ENCODE peak calls at places on chromosomes 3 and 15, in nine cellular contexts. One of them, this sample, is unnamed.

GRCh38 chr3:129549006-129549800 is 6.2 kb downstream of the H1-8 start:
- DNase-seq in kidney: no peak
- DNase-seq in hepatocyte: no peak
- DNase-seq in GM20000: no peak
- DNase-seq in astrocyte of the spinal cord: peak
- DNase-seq in AG09309: peak
- DNase-seq in lung: no peak
- DNase-seq in MCF 10A: peak
- DNase-seq in kidney epithelial cell: no peak
- DNase-seq in this sample: peak

GRCh38 chr3:129854460-129854859 is 39.1 kb downstream of the TMCC1 start:
- DNase-seq in kidney: no peak
- DNase-seq in hepatocyte: no peak
- DNase-seq in GM20000: no peak
- DNase-seq in astrocyte of the spinal cord: no peak
- DNase-seq in AG09309: no peak
- DNase-seq in lung: no peak
- DNase-seq in MCF 10A: no peak
- DNase-seq in kidney epithelial cell: no peak
- DNase-seq in this sample: no peak

GRCh38 chr3:120749843-120750242 is 7.3 kb downstream of the GTF2E1 start:
- DNase-seq in kidney: no peak
- DNase-seq in hepatocyte: no peak
- DNase-seq in GM20000: no peak
- DNase-seq in astrocyte of the spinal cord: no peak
- DNase-seq in AG09309: no peak
- DNase-seq in lung: no peak
- DNase-seq in MCF 10A: peak
- DNase-seq in kidney epithelial cell: no peak
- DNase-seq in this sample: no peak

GRCh38 chr3:171230857-171231256 is 204.3 kb upstream of the SLC2A2 start:
- DNase-seq in kidney: no peak
- DNase-seq in hepatocyte: no peak
- DNase-seq in GM20000: no peak
- DNase-seq in astrocyte of the spinal cord: no peak
- DNase-seq in AG09309: no peak
- DNase-seq in lung: no peak
- DNase-seq in MCF 10A: peak
- DNase-seq in kidney epithelial cell: no peak
- DNase-seq in this sample: peak

GRCh38 chr3:156532730-156533129 is 22.2 kb downstream of the SSR3 start:
- DNase-seq in kidney: no peak
- DNase-seq in hepatocyte: no peak
- DNase-seq in GM20000: no peak
- DNase-seq in astrocyte of the spinal cord: peak
- DNase-seq in AG09309: no peak
- DNase-seq in lung: no peak
- DNase-seq in MCF 10A: no peak
- DNase-seq in kidney epithelial cell: no peak
- DNase-seq in this sample: no peak

GRCh38 chr3:14845180-14845579 is 26.4 kb downstream of the FGD5 start:
- DNase-seq in kidney: no peak
- DNase-seq in hepatocyte: no peak
- DNase-seq in GM20000: no peak
- DNase-seq in astrocyte of the spinal cord: no peak
- DNase-seq in AG09309: no peak
- DNase-seq in lung: no peak
- DNase-seq in MCF 10A: no peak
- DNase-seq in kidney epithelial cell: no peak
- DNase-seq in this sample: no peak

GRCh38 chr3:10445561-10445960 is 59.8 kb downstream of the ATP2B2 start:
- DNase-seq in kidney: no peak
- DNase-seq in hepatocyte: no peak
- DNase-seq in GM20000: no peak
- DNase-seq in astrocyte of the spinal cord: no peak
- DNase-seq in AG09309: no peak
- DNase-seq in lung: no peak
- DNase-seq in MCF 10A: no peak
- DNase-seq in kidney epithelial cell: no peak
- DNase-seq in this sample: no peak

GRCh38 chr3:182909318-182910040 is 70.9 kb downstream of the DCUN1D1 start:
- DNase-seq in kidney: no peak
- DNase-seq in hepatocyte: peak
- DNase-seq in GM20000: peak
- DNase-seq in astrocyte of the spinal cord: peak
- DNase-seq in AG09309: no peak
- DNase-seq in lung: no peak
- DNase-seq in MCF 10A: no peak
- DNase-seq in kidney epithelial cell: peak
- DNase-seq in this sample: no peak

GRCh38 chr3:176032043-176032442 is 1165.2 kb downstream of the TBL1XR1 start:
- DNase-seq in kidney: no peak
- DNase-seq in hepatocyte: peak
- DNase-seq in GM20000: no peak
- DNase-seq in astrocyte of the spinal cord: no peak
- DNase-seq in AG09309: no peak
- DNase-seq in lung: no peak
- DNase-seq in MCF 10A: no peak
- DNase-seq in kidney epithelial cell: no peak
- DNase-seq in this sample: no peak

GRCh38 chr3:149532463-149533180 is 58.1 kb downstream of the TM4SF4 start:
- DNase-seq in kidney: no peak
- DNase-seq in hepatocyte: no peak
- DNase-seq in GM20000: peak
- DNase-seq in astrocyte of the spinal cord: no peak
- DNase-seq in AG09309: no peak
- DNase-seq in lung: no peak
- DNase-seq in MCF 10A: no peak
- DNase-seq in kidney epithelial cell: no peak
- DNase-seq in this sample: no peak

GRCh38 chr15:73375012-73375411 is 6.3 kb upstream of the HCN4 start:
- DNase-seq in kidney: no peak
- DNase-seq in hepatocyte: no peak
- DNase-seq in GM20000: no peak
- DNase-seq in astrocyte of the spinal cord: no peak
- DNase-seq in AG09309: no peak
- DNase-seq in lung: no peak
- DNase-seq in MCF 10A: no peak
- DNase-seq in kidney epithelial cell: no peak
- DNase-seq in this sample: no peak

GRCh38 chr15:72340366-72340765 is 20.4 kb upstream of the CELF6 start:
- DNase-seq in kidney: no peak
- DNase-seq in hepatocyte: no peak
- DNase-seq in GM20000: no peak
- DNase-seq in astrocyte of the spinal cord: no peak
- DNase-seq in AG09309: no peak
- DNase-seq in lung: no peak
- DNase-seq in MCF 10A: no peak
- DNase-seq in kidney epithelial cell: no peak
- DNase-seq in this sample: no peak

GRCh38 chr3:14234197-14235002 is 55.8 kb downstream of the LSM3 start:
- DNase-seq in kidney: peak
- DNase-seq in hepatocyte: peak
- DNase-seq in GM20000: no peak
- DNase-seq in astrocyte of the spinal cord: no peak
- DNase-seq in AG09309: no peak
- DNase-seq in lung: peak
- DNase-seq in MCF 10A: peak
- DNase-seq in kidney epithelial cell: no peak
- DNase-seq in this sample: no peak

GRCh38 chr15:27427386-27427785 is 456.4 kb downstream of the GABRG3 start:
- DNase-seq in kidney: no peak
- DNase-seq in hepatocyte: no peak
- DNase-seq in GM20000: no peak
- DNase-seq in astrocyte of the spinal cord: no peak
- DNase-seq in AG09309: no peak
- DNase-seq in lung: no peak
- DNase-seq in MCF 10A: no peak
- DNase-seq in kidney epithelial cell: no peak
- DNase-seq in this sample: no peak

GRCh38 chr3:118548434-118548833 is 486.2 kb downstream of the IGSF11 start:
- DNase-seq in kidney: no peak
- DNase-seq in hepatocyte: no peak
- DNase-seq in GM20000: no peak
- DNase-seq in astrocyte of the spinal cord: no peak
- DNase-seq in AG09309: no peak
- DNase-seq in lung: no peak
- DNase-seq in MCF 10A: peak
- DNase-seq in kidney epithelial cell: no peak
- DNase-seq in this sample: no peak

GRCh38 chr3:53045107-53045783 is 628 bp downstream of the SFMBT1 start:
- DNase-seq in kidney: peak
- DNase-seq in hepatocyte: peak
- DNase-seq in GM20000: peak
- DNase-seq in astrocyte of the spinal cord: peak
- DNase-seq in AG09309: no peak
- DNase-seq in lung: peak
- DNase-seq in MCF 10A: peak
- DNase-seq in kidney epithelial cell: no peak
- DNase-seq in this sample: no peak

GRCh38 chr15:94258246-94258645 is 26.9 kb downstream of the MCTP2 start:
- DNase-seq in kidney: no peak
- DNase-seq in hepatocyte: no peak
- DNase-seq in GM20000: no peak
- DNase-seq in astrocyte of the spinal cord: no peak
- DNase-seq in AG09309: no peak
- DNase-seq in lung: no peak
- DNase-seq in MCF 10A: no peak
- DNase-seq in kidney epithelial cell: no peak
- DNase-seq in this sample: no peak

GRCh38 chr3:194142156-194142910 is 6.4 kb downstream of the HES1 start:
- DNase-seq in kidney: no peak
- DNase-seq in hepatocyte: peak
- DNase-seq in GM20000: no peak
- DNase-seq in astrocyte of the spinal cord: no peak
- DNase-seq in AG09309: no peak
- DNase-seq in lung: no peak
- DNase-seq in MCF 10A: peak
- DNase-seq in kidney epithelial cell: no peak
- DNase-seq in this sample: no peak

DNA sequence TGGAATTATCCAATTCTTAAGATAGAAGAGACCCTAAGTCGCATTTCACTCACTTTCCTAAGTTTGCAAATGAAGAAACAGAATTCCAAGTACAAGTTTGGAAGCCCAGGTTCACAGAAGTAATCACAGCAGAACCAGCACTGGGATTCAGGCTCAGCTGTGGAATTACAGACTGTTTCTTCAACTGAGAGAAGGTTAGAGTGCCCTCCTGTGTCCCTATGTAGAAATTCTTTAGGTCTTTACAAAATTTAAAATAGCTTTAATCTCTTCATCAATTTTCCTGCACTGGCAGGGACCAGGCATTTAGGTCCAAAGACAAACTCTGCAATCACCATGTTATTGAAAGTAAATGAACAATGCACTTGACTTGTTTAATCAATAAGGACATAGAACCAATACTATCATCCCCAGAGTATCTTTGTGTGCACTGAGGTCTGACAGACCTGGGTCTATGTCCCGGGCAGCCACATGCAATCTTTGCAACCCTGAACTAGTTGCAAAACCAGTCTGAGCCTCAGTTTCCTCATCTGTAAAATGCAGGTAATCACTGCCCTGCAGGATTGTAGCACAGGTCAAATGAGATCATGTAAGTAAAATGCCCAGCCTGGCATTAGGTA is 96.3 kb upstream of the ZBED2 start:
- DNase-seq in kidney: no peak
- DNase-seq in hepatocyte: peak
- DNase-seq in GM20000: no peak
- DNase-seq in astrocyte of the spinal cord: peak
- DNase-seq in AG09309: no peak
- DNase-seq in lung: no peak
- DNase-seq in MCF 10A: peak
- DNase-seq in kidney epithelial cell: no peak
- DNase-seq in this sample: no peak
- TF ChIP-seq CTCF in kidney: peak
- TF ChIP-seq CTCF in hepatocyte: peak
- TF ChIP-seq CTCF in GM20000: peak
- TF ChIP-seq CTCF in astrocyte of the spinal cord: peak
- TF ChIP-seq CTCF in AG09309: peak
- TF ChIP-seq CTCF in lung: peak
- TF ChIP-seq CTCF in MCF 10A: peak
- TF ChIP-seq CTCF in kidney epithelial cell: peak
- TF ChIP-seq CTCF in this sample: peak

GRCh38 chr15:53716909-53717878 is 42.3 kb downstream of the WDR72 start:
- DNase-seq in kidney: no peak
- DNase-seq in hepatocyte: peak
- DNase-seq in GM20000: no peak
- DNase-seq in astrocyte of the spinal cord: peak
- DNase-seq in AG09309: no peak
- DNase-seq in lung: no peak
- DNase-seq in MCF 10A: peak
- DNase-seq in kidney epithelial cell: no peak
- DNase-seq in this sample: no peak
- TF ChIP-seq CTCF in kidney: peak
- TF ChIP-seq CTCF in hepatocyte: peak
- TF ChIP-seq CTCF in GM20000: no peak
- TF ChIP-seq CTCF in astrocyte of the spinal cord: peak
- TF ChIP-seq CTCF in AG09309: no peak
- TF ChIP-seq CTCF in lung: no peak
- TF ChIP-seq CTCF in MCF 10A: peak
- TF ChIP-seq CTCF in kidney epithelial cell: peak
- TF ChIP-seq CTCF in this sample: no peak

DNA sequence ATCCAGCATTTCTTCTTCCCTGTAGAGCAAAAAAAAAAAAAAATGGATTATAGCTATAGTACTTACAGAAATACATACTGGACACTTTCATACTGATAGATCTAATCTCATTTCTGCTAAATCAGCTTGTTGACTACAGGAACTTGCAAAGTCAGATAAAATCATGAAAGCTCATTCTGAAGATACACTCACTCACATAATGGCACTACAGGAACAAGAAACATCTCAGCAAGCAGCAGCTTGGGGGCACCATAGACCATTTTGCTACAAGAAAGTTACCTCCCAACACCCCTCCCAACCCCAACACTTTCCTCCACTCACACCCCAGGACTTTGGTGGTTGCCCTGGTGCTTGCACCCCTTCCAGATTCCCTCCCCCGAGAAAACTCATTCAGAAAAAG is 4.6 kb downstream of the MYH15 start:
- DNase-seq in kidney: no peak
- DNase-seq in hepatocyte: no peak
- DNase-seq in GM20000: peak
- DNase-seq in astrocyte of the spinal cord: no peak
- DNase-seq in AG09309: no peak
- DNase-seq in lung: no peak
- DNase-seq in MCF 10A: no peak
- DNase-seq in kidney epithelial cell: no peak
- DNase-seq in this sample: no peak
- TF ChIP-seq CTCF in kidney: no peak
- TF ChIP-seq CTCF in hepatocyte: no peak
- TF ChIP-seq CTCF in GM20000: no peak
- TF ChIP-seq CTCF in astrocyte of the spinal cord: no peak
- TF ChIP-seq CTCF in AG09309: no peak
- TF ChIP-seq CTCF in lung: no peak
- TF ChIP-seq CTCF in MCF 10A: no peak
- TF ChIP-seq CTCF in kidney epithelial cell: no peak
- TF ChIP-seq CTCF in this sample: no peak

DNA sequence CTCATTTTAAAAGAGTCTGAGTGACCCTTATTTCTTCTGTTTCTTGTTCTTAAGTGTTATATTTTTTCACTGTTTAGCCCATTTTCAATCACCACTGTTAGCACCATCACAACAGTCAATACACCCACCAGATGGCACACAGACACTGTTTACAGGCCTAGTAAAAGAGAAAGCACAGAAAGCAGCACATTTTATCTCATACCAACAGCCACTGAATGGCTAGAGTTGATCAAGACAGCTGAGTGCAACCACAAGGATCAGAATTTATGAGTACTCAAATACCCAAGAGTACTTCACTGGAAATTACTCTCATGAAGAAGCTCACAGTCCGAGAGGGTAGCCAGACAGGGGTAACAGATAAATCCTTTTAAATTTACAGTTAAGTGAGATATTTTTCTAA is 127.0 kb downstream of the TFDP2 start:
- DNase-seq in kidney: no peak
- DNase-seq in hepatocyte: peak
- DNase-seq in GM20000: peak
- DNase-seq in astrocyte of the spinal cord: peak
- DNase-seq in AG09309: peak
- DNase-seq in lung: no peak
- DNase-seq in MCF 10A: no peak
- DNase-seq in kidney epithelial cell: no peak
- DNase-seq in this sample: no peak
- TF ChIP-seq CTCF in kidney: no peak
- TF ChIP-seq CTCF in hepatocyte: no peak
- TF ChIP-seq CTCF in GM20000: peak
- TF ChIP-seq CTCF in astrocyte of the spinal cord: peak
- TF ChIP-seq CTCF in AG09309: peak
- TF ChIP-seq CTCF in lung: no peak
- TF ChIP-seq CTCF in MCF 10A: no peak
- TF ChIP-seq CTCF in kidney epithelial cell: peak
- TF ChIP-seq CTCF in this sample: no peak

This sample was measured in keratinocyte.